ENCODE peak calls at places on chromosomes 11 and 22, in seven cellular contexts. One of them, this sample, is unnamed.

GRCh38 chr11:12272821-12273617 is 104.4 kb upstream of the PARVA start:
- DNase-seq in fibroblast of mammary gland: no peak
- DNase-seq in Panc1: no peak
- DNase-seq in GM12864: no peak
- DNase-seq in PC-3: peak
- DNase-seq in colonic mucosa: no peak
- DNase-seq in endodermal cell: no peak
- DNase-seq in this sample: no peak

GRCh38 chr22:38921126-38921525 is 36.3 kb upstream of the APOBEC3A start:
- DNase-seq in PC-3: peak
- DNase-seq in GM12864: no peak
- DNase-seq in Panc1: no peak
- DNase-seq in endodermal cell: no peak
- DNase-seq in fibroblast of mammary gland: no peak
- DNase-seq in colonic mucosa: peak
- DNase-seq in this sample: no peak

GRCh38 chr11:9847636-9848035 is 183.8 kb downstream of the SWAP70 start:
- DNase-seq in endodermal cell: no peak
- DNase-seq in Panc1: no peak
- DNase-seq in GM12864: no peak
- DNase-seq in PC-3: no peak
- DNase-seq in colonic mucosa: no peak
- DNase-seq in fibroblast of mammary gland: peak
- DNase-seq in this sample: no peak

GRCh38 chr22:42901790-42902508 is 44.9 kb upstream of the ARFGAP3 start:
- DNase-seq in PC-3: no peak
- DNase-seq in colonic mucosa: no peak
- DNase-seq in fibroblast of mammary gland: no peak
- DNase-seq in endodermal cell: no peak
- DNase-seq in Panc1: no peak
- DNase-seq in GM12864: no peak
- DNase-seq in this sample: no peak

GRCh38 chr11:117877120-117877784 is 794 bp upstream of the FXYD6 start:
- DNase-seq in colonic mucosa: no peak
- DNase-seq in fibroblast of mammary gland: peak
- DNase-seq in GM12864: no peak
- DNase-seq in endodermal cell: peak
- DNase-seq in PC-3: no peak
- DNase-seq in Panc1: no peak
- DNase-seq in this sample: no peak

GRCh38 chr11:122430490-122430889 is 225.0 kb upstream of the UBASH3B start:
- DNase-seq in PC-3: no peak
- DNase-seq in colonic mucosa: no peak
- DNase-seq in GM12864: no peak
- DNase-seq in endodermal cell: no peak
- DNase-seq in Panc1: no peak
- DNase-seq in fibroblast of mammary gland: no peak
- DNase-seq in this sample: no peak

GRCh38 chr11:120066738-120067303 is 71.1 kb downstream of the TRIM29 start:
- DNase-seq in GM12864: no peak
- DNase-seq in endodermal cell: no peak
- DNase-seq in colonic mucosa: no peak
- DNase-seq in fibroblast of mammary gland: no peak
- DNase-seq in Panc1: no peak
- DNase-seq in PC-3: no peak
- DNase-seq in this sample: no peak

GRCh38 chr11:35182317-35182939 is 43.5 kb downstream of the CD44 start:
- DNase-seq in fibroblast of mammary gland: no peak
- DNase-seq in colonic mucosa: no peak
- DNase-seq in GM12864: no peak
- DNase-seq in endodermal cell: no peak
- DNase-seq in PC-3: peak
- DNase-seq in Panc1: no peak
- DNase-seq in this sample: peak

GRCh38 chr11:90874971-90875370 is 652.1 kb upstream of the CHORDC1 start:
- DNase-seq in colonic mucosa: no peak
- DNase-seq in Panc1: no peak
- DNase-seq in PC-3: peak
- DNase-seq in fibroblast of mammary gland: no peak
- DNase-seq in GM12864: no peak
- DNase-seq in endodermal cell: no peak
- DNase-seq in this sample: no peak

GRCh38 chr11:10451399-10452116 is 3.5 kb upstream of the AMPD3 start:
- DNase-seq in PC-3: no peak
- DNase-seq in colonic mucosa: no peak
- DNase-seq in fibroblast of mammary gland: no peak
- DNase-seq in Panc1: no peak
- DNase-seq in GM12864: no peak
- DNase-seq in endodermal cell: no peak
- DNase-seq in this sample: no peak

GRCh38 chr11:93704237-93704636 is 37.1 kb downstream of the TAF1D start:
- DNase-seq in colonic mucosa: no peak
- DNase-seq in fibroblast of mammary gland: no peak
- DNase-seq in PC-3: peak
- DNase-seq in endodermal cell: no peak
- DNase-seq in GM12864: no peak
- DNase-seq in Panc1: no peak
- DNase-seq in this sample: no peak

GRCh38 chr11:35407041-35407440 is 12.3 kb downstream of the SLC1A2 start:
- DNase-seq in endodermal cell: no peak
- DNase-seq in colonic mucosa: no peak
- DNase-seq in GM12864: no peak
- DNase-seq in fibroblast of mammary gland: no peak
- DNase-seq in Panc1: no peak
- DNase-seq in PC-3: no peak
- DNase-seq in this sample: no peak

GRCh38 chr11:128837627-128838026 is 29.5 kb downstream of the KCNJ1 start:
- DNase-seq in fibroblast of mammary gland: no peak
- DNase-seq in colonic mucosa: no peak
- DNase-seq in endodermal cell: no peak
- DNase-seq in GM12864: no peak
- DNase-seq in PC-3: no peak
- DNase-seq in Panc1: no peak
- DNase-seq in this sample: no peak

GRCh38 chr11:108937756-108938155 is 272.9 kb downstream of the DDX10 start:
- DNase-seq in colonic mucosa: no peak
- DNase-seq in PC-3: no peak
- DNase-seq in fibroblast of mammary gland: no peak
- DNase-seq in Panc1: no peak
- DNase-seq in endodermal cell: no peak
- DNase-seq in GM12864: no peak
- DNase-seq in this sample: no peak

GRCh38 chr11:62708423-62709261 is 1.2 kb downstream of the GNG3 start:
- DNase-seq in fibroblast of mammary gland: no peak
- DNase-seq in GM12864: no peak
- DNase-seq in Panc1: no peak
- DNase-seq in PC-3: no peak
- DNase-seq in endodermal cell: peak
- DNase-seq in colonic mucosa: peak
- DNase-seq in this sample: no peak

GRCh38 chr22:40557972-40558371 is 78.5 kb downstream of the MRTFA start:
- DNase-seq in Panc1: no peak
- DNase-seq in PC-3: no peak
- DNase-seq in endodermal cell: no peak
- DNase-seq in fibroblast of mammary gland: no peak
- DNase-seq in GM12864: no peak
- DNase-seq in colonic mucosa: no peak
- DNase-seq in this sample: no peak

GRCh38 chr11:111870113-111870512 is 1.3 kb downstream of the ALG9 start:
- DNase-seq in PC-3: no peak
- DNase-seq in GM12864: no peak
- DNase-seq in colonic mucosa: no peak
- DNase-seq in Panc1: no peak
- DNase-seq in fibroblast of mammary gland: no peak
- DNase-seq in endodermal cell: no peak
- DNase-seq in this sample: no peak

GRCh38 chr11:111870522-111870886 is 877 bp downstream of the ALG9 start:
- DNase-seq in GM12864: no peak
- DNase-seq in PC-3: no peak
- DNase-seq in colonic mucosa: no peak
- DNase-seq in fibroblast of mammary gland: no peak
- DNase-seq in Panc1: no peak
- DNase-seq in endodermal cell: no peak
- DNase-seq in this sample: peak

GRCh38 chr11:111871693-111872161 is 346 bp upstream of the ALG9 start:
- DNase-seq in Panc1: no peak
- DNase-seq in endodermal cell: no peak
- DNase-seq in fibroblast of mammary gland: no peak
- DNase-seq in PC-3: no peak
- DNase-seq in GM12864: no peak
- DNase-seq in colonic mucosa: no peak
- DNase-seq in this sample: peak

DNA sequence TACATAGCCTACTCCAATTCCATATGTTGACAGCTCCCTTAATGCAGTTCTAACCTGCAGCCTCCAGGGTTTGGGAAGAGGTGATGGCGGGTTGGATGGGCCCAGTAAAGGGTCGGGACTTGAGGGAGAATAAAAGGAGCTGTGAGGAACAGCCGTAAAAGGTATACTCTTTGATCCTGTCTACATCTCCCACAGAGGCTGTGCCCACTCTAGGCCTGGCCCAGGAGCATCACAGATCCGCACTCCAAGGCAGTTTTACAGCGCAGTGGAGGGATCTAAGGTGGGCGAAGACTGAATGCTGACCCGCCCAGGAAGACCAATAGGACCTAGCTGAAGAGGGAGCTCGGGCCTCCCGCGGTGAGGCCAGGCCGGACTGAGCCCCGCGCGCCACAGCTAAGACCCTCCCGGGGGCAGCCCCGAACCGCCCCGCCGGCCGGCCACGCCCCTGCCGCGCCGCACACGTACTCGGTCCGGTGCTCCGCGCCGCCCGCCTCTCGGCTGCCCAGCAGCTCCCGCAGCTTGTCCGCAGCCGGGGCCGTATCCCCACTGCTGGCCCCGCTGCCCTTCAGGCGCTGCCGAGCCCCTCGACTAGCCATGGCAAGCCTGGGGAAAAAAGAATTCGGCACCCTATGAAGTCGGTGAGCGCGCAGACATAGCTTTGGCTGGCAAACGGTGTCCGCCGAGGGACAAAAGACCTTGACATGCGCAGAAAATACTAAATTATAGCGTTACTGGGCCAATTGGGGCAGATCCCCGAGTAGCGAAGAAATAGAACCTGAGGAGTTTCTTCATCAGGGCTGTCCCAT is at the start of gene ALG9:
- DNase-seq in fibroblast of mammary gland: peak
- DNase-seq in PC-3: peak
- DNase-seq in GM12864: peak
- DNase-seq in Panc1: peak
- DNase-seq in colonic mucosa: peak
- DNase-seq in endodermal cell: peak
- DNase-seq in this sample: peak
- TF ChIP-seq CTCF in fibroblast of mammary gland: peak
- TF ChIP-seq CTCF in PC-3: peak
- TF ChIP-seq CTCF in GM12864: peak
- TF ChIP-seq CTCF in Panc1: peak
- TF ChIP-seq CTCF in colonic mucosa: peak
- TF ChIP-seq CTCF in endodermal cell: peak
- TF ChIP-seq CTCF in this sample: no peak

GRCh38 chr11:126712017-126712625 is 288.4 kb downstream of the KIRREL3 start:
- DNase-seq in fibroblast of mammary gland: no peak
- DNase-seq in endodermal cell: no peak
- DNase-seq in GM12864: no peak
- DNase-seq in PC-3: no peak
- DNase-seq in colonic mucosa: no peak
- DNase-seq in Panc1: no peak
- DNase-seq in this sample: no peak

GRCh38 chr11:126718319-126718718 is 282.3 kb downstream of the KIRREL3 start:
- DNase-seq in colonic mucosa: no peak
- DNase-seq in Panc1: no peak
- DNase-seq in fibroblast of mammary gland: peak
- DNase-seq in endodermal cell: no peak
- DNase-seq in PC-3: no peak
- DNase-seq in GM12864: no peak
- DNase-seq in this sample: no peak

GRCh38 chr11:126720539-126721235 is 279.9 kb downstream of the KIRREL3 start:
- DNase-seq in Panc1: no peak
- DNase-seq in fibroblast of mammary gland: no peak
- DNase-seq in endodermal cell: no peak
- DNase-seq in PC-3: no peak
- DNase-seq in GM12864: no peak
- DNase-seq in colonic mucosa: no peak
- DNase-seq in this sample: no peak

GRCh38 chr11:126719740-126720139 is 280.8 kb downstream of the KIRREL3 start:
- DNase-seq in GM12864: no peak
- DNase-seq in Panc1: no peak
- DNase-seq in colonic mucosa: no peak
- DNase-seq in endodermal cell: no peak
- DNase-seq in PC-3: no peak
- DNase-seq in fibroblast of mammary gland: peak
- DNase-seq in this sample: no peak

GRCh38 chr11:126716456-126717083 is 284.0 kb downstream of the KIRREL3 start:
- DNase-seq in endodermal cell: peak
- DNase-seq in GM12864: no peak
- DNase-seq in fibroblast of mammary gland: peak
- DNase-seq in PC-3: peak
- DNase-seq in Panc1: peak
- DNase-seq in colonic mucosa: peak
- DNase-seq in this sample: peak
- TF ChIP-seq CTCF in endodermal cell: peak
- TF ChIP-seq CTCF in GM12864: peak
- TF ChIP-seq CTCF in fibroblast of mammary gland: peak
- TF ChIP-seq CTCF in PC-3: peak
- TF ChIP-seq CTCF in Panc1: peak
- TF ChIP-seq CTCF in colonic mucosa: peak
- TF ChIP-seq CTCF in this sample: peak

DNA sequence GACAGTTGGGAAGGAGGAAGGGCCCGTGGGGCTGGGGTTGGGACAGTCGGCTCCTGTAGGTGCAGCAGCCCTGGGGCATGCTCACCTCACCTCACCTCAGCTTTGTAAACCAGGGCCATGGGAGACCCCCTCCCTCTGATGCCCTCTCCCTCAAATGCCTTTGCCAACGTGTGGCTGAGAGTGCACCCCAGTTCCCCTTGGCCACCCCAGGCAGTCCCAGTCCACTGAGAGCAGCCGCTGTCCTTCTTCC is 4.2 kb upstream of the NEAT1 start:
- DNase-seq in fibroblast of mammary gland: no peak
- DNase-seq in GM12864: no peak
- DNase-seq in endodermal cell: no peak
- DNase-seq in colonic mucosa: no peak
- DNase-seq in Panc1: no peak
- DNase-seq in PC-3: no peak
- DNase-seq in this sample: no peak
- TF ChIP-seq CTCF in fibroblast of mammary gland: no peak
- TF ChIP-seq CTCF in GM12864: no peak
- TF ChIP-seq CTCF in endodermal cell: no peak
- TF ChIP-seq CTCF in colonic mucosa: no peak
- TF ChIP-seq CTCF in Panc1: no peak
- TF ChIP-seq CTCF in PC-3: no peak
- TF ChIP-seq CTCF in this sample: no peak

DNA sequence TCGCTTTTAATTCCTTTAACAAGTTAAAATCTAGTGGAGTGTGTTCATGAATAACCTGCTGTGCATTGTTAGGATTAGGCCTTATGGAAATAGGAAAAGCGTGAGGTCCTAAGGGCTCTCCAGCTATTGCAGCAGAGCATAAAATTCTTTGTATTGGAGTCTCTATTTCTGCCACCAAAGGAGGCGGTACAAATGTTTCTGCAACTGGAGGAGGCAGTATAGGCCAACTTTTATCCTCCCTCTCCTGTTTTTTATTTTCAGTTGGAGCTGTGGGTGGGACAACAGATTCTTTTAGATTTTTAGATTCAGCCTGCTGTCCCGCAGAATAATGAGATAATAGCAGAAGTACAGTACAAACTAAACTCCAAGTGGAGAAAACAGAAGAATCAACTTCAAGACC is 26.2 kb downstream of the OR10A6 start:
- DNase-seq in PC-3: peak
- DNase-seq in colonic mucosa: no peak
- DNase-seq in GM12864: no peak
- DNase-seq in Panc1: no peak
- DNase-seq in endodermal cell: no peak
- DNase-seq in fibroblast of mammary gland: peak
- DNase-seq in this sample: no peak
- TF ChIP-seq CTCF in PC-3: peak
- TF ChIP-seq CTCF in colonic mucosa: no peak
- TF ChIP-seq CTCF in GM12864: no peak
- TF ChIP-seq CTCF in Panc1: peak
- TF ChIP-seq CTCF in endodermal cell: peak
- TF ChIP-seq CTCF in fibroblast of mammary gland: peak
- TF ChIP-seq CTCF in this sample: no peak

This sample was measured in GM20000.